ENCODE peak calls at places on chromosomes 1 and 21, in nine cellular contexts. Z, B, K, U, G, V, L, M and W are unnamed samples.

GRCh38 chr1:155977607-155978324 is 581 bp downstream of the ARHGEF2 start:
- DNase-seq in G (peak; percentile 33), L (peak; percentile 61), K (peak; percentile 68), M (no peak), Z (peak; percentile 71), V (peak; percentile 35), U (no peak), B (peak; percentile 92), W (no peak)

GRCh38 chr1:234530641-234531040 is 51.7 kb upstream of the TARBP1 start:
- DNase-seq in K (no peak), G (no peak), V (no peak), B (no peak), Z (no peak), M (no peak), L (no peak), U (no peak), W (no peak)

GRCh38 chr1:227788279-227789041 is 27.0 kb upstream of the PRSS38 start:
- DNase-seq in B (no peak), L (no peak), Z (peak; percentile 94), M (peak; percentile 43), K (peak; percentile 83), V (no peak), U (no peak), G (no peak), W (peak; percentile 96)

GRCh38 chr1:81498370-81499184 is 302.2 kb upstream of the ADGRL2 start:
- DNase-seq in G (no peak), B (no peak), L (no peak), K (no peak), V (no peak), U (no peak), M (no peak), Z (no peak), W (no peak)

GRCh38 chr1:233440952-233441401 is 113.5 kb downstream of the MAP3K21 start:
- DNase-seq in U (peak; percentile 7), Z (peak; percentile 54), G (peak; percentile 80), V (no peak), B (no peak), L (no peak), K (peak; percentile 88), M (no peak), W (no peak)

GRCh38 chr1:18803392-18803791 is 56.1 kb downstream of the TAS1R2 start:
- DNase-seq in Z (no peak), L (no peak), M (no peak), V (no peak), K (no peak), U (no peak), G (no peak), B (no peak), W (no peak)

GRCh38 chr1:66489972-66490601 is 43.9 kb upstream of the SGIP1 start:
- DNase-seq in M (no peak), K (no peak), V (no peak), G (no peak), U (no peak), Z (no peak), L (no peak), B (peak; percentile 26), W (no peak)

GRCh38 chr1:110425611-110426152 is 18.2 kb upstream of the LAMTOR5 start:
- DNase-seq in V (no peak), L (peak; percentile 55), B (no peak), M (no peak), Z (no peak), K (no peak), U (peak; percentile 25), G (no peak), W (no peak)

GRCh38 chr1:64505232-64505943 is 35.5 kb downstream of the CACHD1 start:
- DNase-seq in K (peak; percentile 68), B (peak; percentile 67), Z (peak; percentile 81), M (peak; percentile 61), U (peak; percentile 23), G (peak; percentile 14), V (no peak), L (peak; percentile 42), W (peak; percentile 85)

GRCh38 chr1:118077331-118078055 is 107.5 kb downstream of the SPAG17 start:
- DNase-seq in M (no peak), G (peak; percentile 15), B (peak; percentile 43), U (no peak), K (peak; percentile 57), V (no peak), Z (peak; percentile 47), L (no peak), W (no peak)

GRCh38 chr1:64848136-64848535 is 103.3 kb downstream of the RAVER2 start:
- DNase-seq in Z (no peak), G (no peak), L (no peak), K (no peak), V (no peak), U (no peak), B (no peak), M (no peak), W (no peak)

GRCh38 chr1:211484738-211485479 is 7.1 kb downstream of the RD3 start:
- DNase-seq in V (no peak), B (no peak), M (no peak), L (no peak), U (no peak), K (no peak), Z (no peak), G (no peak), W (peak; percentile 66)

GRCh38 chr1:62391369-62391971 is 45.4 kb upstream of the USP1 start:
- DNase-seq in B (no peak), U (no peak), K (peak; percentile 41), M (no peak), V (no peak), Z (peak; percentile 82), L (no peak), G (no peak), W (no peak)

GRCh38 chr21:41251961-41252642 is 64.5 kb upstream of the FAM3B start:
- DNase-seq in V (no peak), B (peak; percentile 73), K (no peak), G (no peak), Z (no peak), U (no peak), M (no peak), L (no peak), W (no peak)

GRCh38 chr1:50610563-50610962 is 187.3 kb upstream of the DMRTA2 start:
- DNase-seq in L (no peak), B (no peak), M (no peak), G (no peak), K (no peak), V (no peak), U (no peak), Z (no peak), W (no peak)

GRCh38 chr1:156126701-156127534 is 12.4 kb downstream of the LMNA start:
- DNase-seq in K (peak; percentile 65), M (peak; percentile 47), U (no peak), L (peak; percentile 41), G (peak; percentile 77), B (peak; percentile 90), V (peak; percentile 68), Z (no peak), W (no peak)

GRCh38 chr1:217322834-217323233 is 308.1 kb downstream of the GPATCH2 start:
- DNase-seq in Z (no peak), K (no peak), M (no peak), U (no peak), G (no peak), V (no peak), B (no peak), L (no peak), W (no peak)

GRCh38 chr1:35902671-35903070 is 19.7 kb downstream of the AGO1 start:
- DNase-seq in K (no peak), V (no peak), Z (no peak), L (no peak), G (no peak), U (no peak), M (no peak), B (no peak), W (no peak)

GRCh38 chr1:85884372-85885035 is 176.3 kb upstream of the ZNHIT6 start:
- DNase-seq in L (no peak), Z (no peak), K (peak; percentile 22), B (peak; percentile 21), U (no peak), G (no peak), M (no peak), V (no peak), W (no peak)

GRCh38 chr1:245831518-245831917 is 675.6 kb downstream of the SMYD3 start:
- DNase-seq in L (no peak), G (no peak), K (no peak), B (no peak), U (no peak), V (no peak), Z (no peak), M (no peak), W (no peak)

GRCh38 chr1:64882574-64883255 is 83.6 kb downstream of the JAK1 start:
- DNase-seq in Z (peak; percentile 33), M (no peak), U (no peak), B (no peak), G (no peak), V (no peak), K (no peak), L (no peak), W (no peak)

DNA sequence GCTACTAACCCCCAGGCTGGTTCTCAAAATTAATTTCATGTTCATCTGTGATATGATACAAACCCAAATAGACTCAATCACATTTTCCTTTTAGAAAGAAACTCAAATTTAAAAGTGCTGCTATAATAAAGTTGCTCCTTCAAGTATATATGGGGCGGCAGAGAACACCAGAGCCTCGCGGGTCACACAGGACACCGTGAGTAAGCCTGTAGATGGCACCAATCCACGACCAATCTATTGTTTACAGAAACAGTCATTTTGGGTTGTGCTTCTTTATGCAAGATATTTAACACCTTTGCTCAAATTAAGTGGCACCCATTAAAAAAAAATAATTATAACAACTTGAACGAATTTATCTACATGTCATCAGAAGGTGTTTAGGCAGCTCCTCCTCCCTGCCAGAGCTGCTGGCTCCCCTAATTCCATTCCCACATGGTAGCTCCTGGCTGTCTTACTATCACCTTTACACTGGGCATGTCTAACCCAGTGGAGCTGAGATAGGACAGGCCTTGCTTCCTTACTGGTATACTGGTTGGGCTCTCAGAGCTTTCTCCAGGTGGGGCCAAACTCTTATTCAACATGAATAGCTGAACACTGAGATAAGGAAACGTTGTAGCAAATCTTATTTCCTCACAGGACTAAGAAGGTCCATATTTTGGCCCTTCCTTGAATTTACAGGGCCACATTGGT is 287.0 kb downstream of the SDCCAG8 start:
- DNase-seq in U (no peak), L (no peak), Z (no peak), K (no peak), M (no peak), V (no peak), G (peak; percentile 11), B (no peak), W (no peak)
- H3K4me1 ChIP-seq in U (no peaks in the 10 kb centered on the region), L (no peaks in the 10 kb centered on the region), Z (no peaks in the 10 kb centered on the region), K (no peaks in the 10 kb centered on the region), M (no peaks in the 10 kb centered on the region), V (no peaks in the 10 kb centered on the region), G (no peaks in the 10 kb centered on the region), B (peaks cover 9% of the 10 kb centered on the region), W (no peaks in the 10 kb centered on the region)

GRCh38 chr1:201982923-201983805 is 716 bp downstream of the RNPEP start:
- DNase-seq in M (peak; percentile 74), G (peak; percentile 82), Z (peak; percentile 76), L (peak; percentile 80), K (peak; percentile 85), U (peak; percentile 82), V (peak; percentile 53), B (peak; percentile 98), W (peak; percentile 92)
- TF ChIP-seq CTCF in M (no peak), G (no peak), Z (peak; percentile 7), L (peak; percentile 36), K (peak; percentile 12), U (no peak), V (no peak), B (no peak), W (no peak)

GRCh38 chr1:68201546-68202238 is 30.6 kb downstream of the WLS start:
- DNase-seq in B (no peak), Z (no peak), V (no peak), K (no peak), G (no peak), L (no peak), M (no peak), U (peak; percentile 27), W (no peak)
- H3K4me1 ChIP-seq in B (peaks cover 58% of the 10 kb centered on the region), Z (no peaks in the 10 kb centered on the region), V (no peaks in the 10 kb centered on the region), K (peaks cover 27% of the 10 kb centered on the region), G (peaks cover 12% of the 10 kb centered on the region), L (peaks cover 96% of the 10 kb centered on the region), M (peaks cover 31% of the 10 kb centered on the region), U (peaks cover 43% of the 10 kb centered on the region), W (peaks cover 5% of the 10 kb centered on the region)

GRCh38 chr1:6209661-6210605 is 4.0 kb downstream of the RNF207 start:
- DNase-seq in L (no peak), V (no peak), M (no peak), G (no peak), K (no peak), B (peak; percentile 85), Z (peak; percentile 70), U (no peak), W (no peak)
- TF ChIP-seq CTCF in L (no peak), V (no peak), M (no peak), G (no peak), K (no peak), B (no peak), Z (peak; percentile 36), U (no peak), W (no peak)